ENCODE peak calls at places on chromosomes 12 and 14, in seven cellular contexts. N, Q, L, K, A, T and I are unnamed samples.

GRCh38 chr12:52372216-52373154 is 5.2 kb upstream of the KRT85 start:
- DNase-seq in A (peak), Q (peak), N (peak), K (peak), T (peak), L (peak), I (peak)

GRCh38 chr12:104952816-104953215 is 5.3 kb downstream of the SLC41A2 start:
- DNase-seq in Q (no peak), A (no peak), T (no peak), L (no peak), N (no peak), K (peak), I (no peak)

GRCh38 chr12:67621112-67621511 is 27.4 kb upstream of the DYRK2 start:
- DNase-seq in K (no peak), T (no peak), L (no peak), A (no peak), Q (no peak), N (no peak), I (no peak)

GRCh38 chr12:57737467-57738141 is 938 bp downstream of the AGAP2 start:
- DNase-seq in L (peak), K (no peak), A (no peak), Q (no peak), N (no peak), T (no peak), I (peak)

GRCh38 chr12:123813349-123813748 is 51.2 kb downstream of the DNAH10 start:
- DNase-seq in A (peak), T (no peak), K (no peak), L (peak), Q (no peak), N (no peak), I (no peak)

GRCh38 chr12:69508091-69508490 is 37.9 kb downstream of the FRS2 start:
- DNase-seq in Q (no peak), T (no peak), N (no peak), L (no peak), K (no peak), A (no peak), I (no peak)

GRCh38 chr12:94805749-94806148 is 155.4 kb upstream of the TMCC3 start:
- DNase-seq in T (no peak), N (no peak), Q (no peak), K (peak), A (no peak), L (peak), I (no peak)

GRCh38 chr12:8916154-8916553 is 1.8 kb downstream of the PHC1 start:
- DNase-seq in N (no peak), A (no peak), T (no peak), L (no peak), Q (no peak), K (no peak), I (no peak)

GRCh38 chr14:74302160-74302628 is 540 bp downstream of the ABCD4 start:
- DNase-seq in Q (no peak), T (peak), A (peak), K (peak), L (peak), N (no peak), I (peak)

GRCh38 chr12:52691076-52691764 is 11.0 kb upstream of the KRT1 start:
- DNase-seq in Q (peak), T (peak), N (peak), K (no peak), A (no peak), L (no peak), I (no peak)

GRCh38 chr12:90790747-90791146 is 164.2 kb downstream of the CCER1 start:
- DNase-seq in N (no peak), T (no peak), Q (no peak), L (no peak), A (no peak), K (no peak), I (no peak)

GRCh38 chr12:112970391-112970790 is 7.9 kb upstream of the OAS2 start:
- DNase-seq in T (no peak), L (no peak), A (no peak), N (no peak), Q (no peak), K (no peak), I (no peak)

GRCh38 chr12:116194935-116195431 is 82.5 kb downstream of the MED13L start:
- DNase-seq in T (no peak), Q (no peak), N (no peak), K (peak), L (no peak), A (no peak), I (no peak)

GRCh38 chr12:100793182-100793581 is 1.4 kb upstream of the ANO4 start:
- DNase-seq in T (no peak), K (no peak), Q (no peak), N (no peak), L (peak), A (peak), I (no peak)

GRCh38 chr14:93346926-93347721 is at the start of gene COX8C:
- DNase-seq in T (no peak), Q (no peak), K (no peak), A (no peak), L (no peak), N (no peak), I (no peak)

GRCh38 chr12:114812858-114813761 is 129.1 kb upstream of the TBX3 start:
- DNase-seq in N (peak), A (peak), L (peak), K (peak), Q (peak), T (peak), I (peak)

GRCh38 chr14:97179573-97179972 is 382.4 kb downstream of the VRK1 start:
- DNase-seq in K (no peak), Q (no peak), T (no peak), N (no peak), A (peak), L (no peak), I (no peak)

GRCh38 chr14:35121026-35121886 is 534 bp downstream of the PPP2R3C start:
- DNase-seq in Q (peak), K (no peak), A (peak), L (no peak), N (no peak), T (no peak), I (no peak)

GRCh38 chr12:76024942-76025600 is 6.5 kb downstream of the PHLDA1 start:
- DNase-seq in N (no peak), Q (no peak), K (no peak), L (peak), T (no peak), A (peak), I (no peak)

GRCh38 chr12:76450690-76451089 is 102.5 kb upstream of the BBS10 start:
- DNase-seq in L (peak), T (no peak), A (peak), Q (no peak), N (no peak), K (no peak), I (no peak)

GRCh38 chr14:104315169-104315568 is 176.8 kb downstream of the KIF26A start:
- DNase-seq in K (no peak), L (no peak), N (no peak), A (no peak), T (no peak), Q (no peak), I (peak)

GRCh38 chr12:57477710-57478681 is 1.7 kb downstream of the ARHGAP9 start:
- DNase-seq in L (peak), K (peak), Q (no peak), T (no peak), N (no peak), A (no peak), I (no peak)

GRCh38 chr12:110270125-110270962 is 10.7 kb upstream of the ATP2A2 start:
- DNase-seq in L (peak), N (peak), K (peak), Q (peak), T (peak), A (peak), I (peak)

GRCh38 chr12:30278401-30278800 is 417.3 kb downstream of the IPO8 start:
- DNase-seq in N (no peak), T (no peak), K (no peak), L (no peak), Q (no peak), A (no peak), I (no peak)

GRCh38 chr14:68638817-68639517 is 153.9 kb downstream of the ZFP36L1 start:
- DNase-seq in T (no peak), Q (no peak), N (no peak), K (no peak), A (no peak), L (no peak), I (no peak)

GRCh38 chr12:117068492-117068891 is 30.7 kb downstream of the TESC start:
- DNase-seq in K (no peak), L (no peak), T (no peak), A (no peak), Q (no peak), N (no peak), I (no peak)

GRCh38 chr14:23494223-23494622 is 24.7 kb downstream of the NGDN start:
- DNase-seq in N (no peak), T (no peak), K (no peak), A (no peak), Q (no peak), L (peak), I (no peak)

GRCh38 chr14:60655114-60655897 is 6.0 kb upstream of the SIX1 start:
- DNase-seq in K (no peak), N (no peak), L (no peak), A (no peak), T (no peak), Q (no peak), I (no peak)

GRCh38 chr14:54600685-54601084 is 33.8 kb downstream of the SAMD4A start:
- DNase-seq in T (no peak), L (peak), N (no peak), K (no peak), Q (no peak), A (peak), I (no peak)

GRCh38 chr14:22561661-22562579 is 27.1 kb downstream of the DAD1 start:
- DNase-seq in A (no peak), T (no peak), L (no peak), Q (no peak), N (no peak), K (peak), I (no peak)

GRCh38 chr14:32754209-32754608 is 184.5 kb upstream of the NPAS3 start:
- DNase-seq in N (no peak), L (no peak), Q (no peak), T (no peak), K (no peak), A (no peak), I (no peak)

GRCh38 chr14:57671021-57671420 is 177.4 kb upstream of the CCDC198 start:
- DNase-seq in N (no peak), L (no peak), A (no peak), K (no peak), Q (no peak), T (no peak), I (no peak)

GRCh38 chr14:20332946-20333782 is at the start of gene CCNB1IP1:
- DNase-seq in K (peak), Q (peak), T (peak), L (peak), A (peak), N (peak), I (peak)

GRCh38 chr14:37594916-37595808 is at the start of the genes FOXA1 and TTC6:
- DNase-seq in T (peak), K (peak), L (peak), N (peak), A (peak), Q (peak), I (peak)

GRCh38 chr12:43069768-43070221 is 480.2 kb upstream of the PRICKLE1 start:
- DNase-seq in N (no peak), A (no peak), K (no peak), L (peak), Q (no peak), T (no peak), I (no peak)